ENCODE peak calls at places on chromosome 16, in six cellular contexts. One of them, this sample, is unnamed.

GRCh38 chr16:985237-985636 is 3.7 kb downstream of the SOX8 start:
- DNase-seq in foreskin fibroblast: no peak
- DNase-seq in heart right ventricle: no peak
- DNase-seq in iris pigment epithelial cell: no peak
- DNase-seq in posterior cingulate gyrus: no peak
- DNase-seq in H9: no peak
- DNase-seq in this sample: no peak

GRCh38 chr16:1183235-1183907 is 30.5 kb downstream of the CACNA1H start:
- DNase-seq in foreskin fibroblast: peak
- DNase-seq in heart right ventricle: peak
- DNase-seq in iris pigment epithelial cell: peak
- DNase-seq in posterior cingulate gyrus: peak
- DNase-seq in H9: no peak
- DNase-seq in this sample: peak

GRCh38 chr16:88826070-88826840 is 14.5 kb upstream of the APRT start:
- DNase-seq in foreskin fibroblast: no peak
- DNase-seq in heart right ventricle: no peak
- DNase-seq in iris pigment epithelial cell: no peak
- DNase-seq in posterior cingulate gyrus: no peak
- DNase-seq in H9: no peak
- DNase-seq in this sample: no peak

GRCh38 chr16:19704321-19705130 is 13.5 kb downstream of the KNOP1 start:
- DNase-seq in foreskin fibroblast: peak
- DNase-seq in heart right ventricle: no peak
- DNase-seq in iris pigment epithelial cell: peak
- DNase-seq in posterior cingulate gyrus: no peak
- DNase-seq in H9: no peak
- DNase-seq in this sample: peak

GRCh38 chr16:17831330-17831729 is 360.6 kb upstream of the XYLT1 start:
- DNase-seq in foreskin fibroblast: peak
- DNase-seq in heart right ventricle: no peak
- DNase-seq in iris pigment epithelial cell: no peak
- DNase-seq in posterior cingulate gyrus: no peak
- DNase-seq in H9: peak
- DNase-seq in this sample: no peak

GRCh38 chr16:397736-398332 is 835 bp downstream of the NME4 start:
- DNase-seq in foreskin fibroblast: peak
- DNase-seq in heart right ventricle: peak
- DNase-seq in iris pigment epithelial cell: peak
- DNase-seq in posterior cingulate gyrus: peak
- DNase-seq in H9: peak
- DNase-seq in this sample: peak

GRCh38 chr16:78584991-78585390 is 485.5 kb downstream of the WWOX start:
- DNase-seq in foreskin fibroblast: no peak
- DNase-seq in heart right ventricle: no peak
- DNase-seq in iris pigment epithelial cell: no peak
- DNase-seq in posterior cingulate gyrus: no peak
- DNase-seq in H9: no peak
- DNase-seq in this sample: no peak

GRCh38 chr16:30606004-30606403 is 4.2 kb downstream of the ZNF689 start:
- DNase-seq in foreskin fibroblast: no peak
- DNase-seq in heart right ventricle: no peak
- DNase-seq in iris pigment epithelial cell: no peak
- DNase-seq in posterior cingulate gyrus: no peak
- DNase-seq in H9: no peak
- DNase-seq in this sample: no peak

GRCh38 chr16:25443994-25444393 is 186.3 kb upstream of the ZKSCAN2 start:
- DNase-seq in foreskin fibroblast: no peak
- DNase-seq in heart right ventricle: no peak
- DNase-seq in iris pigment epithelial cell: no peak
- DNase-seq in posterior cingulate gyrus: no peak
- DNase-seq in H9: no peak
- DNase-seq in this sample: no peak

GRCh38 chr16:28309811-28310311 is 17.5 kb downstream of the SBK1 start:
- DNase-seq in foreskin fibroblast: no peak
- DNase-seq in heart right ventricle: peak
- DNase-seq in iris pigment epithelial cell: no peak
- DNase-seq in posterior cingulate gyrus: no peak
- DNase-seq in H9: no peak
- DNase-seq in this sample: no peak

GRCh38 chr16:52283581-52284375 is 263.2 kb downstream of the TOX3 start:
- DNase-seq in foreskin fibroblast: no peak
- DNase-seq in heart right ventricle: no peak
- DNase-seq in iris pigment epithelial cell: no peak
- DNase-seq in posterior cingulate gyrus: no peak
- DNase-seq in H9: no peak
- DNase-seq in this sample: no peak

GRCh38 chr16:5865231-5865630 is 767.6 kb upstream of the EEF2KMT start:
- DNase-seq in foreskin fibroblast: no peak
- DNase-seq in heart right ventricle: no peak
- DNase-seq in iris pigment epithelial cell: no peak
- DNase-seq in posterior cingulate gyrus: no peak
- DNase-seq in H9: no peak
- DNase-seq in this sample: no peak

GRCh38 chr16:68972720-68973119 is 129.4 kb downstream of the TANGO6 start:
- DNase-seq in foreskin fibroblast: peak
- DNase-seq in heart right ventricle: no peak
- DNase-seq in iris pigment epithelial cell: peak
- DNase-seq in posterior cingulate gyrus: no peak
- DNase-seq in H9: peak
- DNase-seq in this sample: no peak

GRCh38 chr16:85291302-85292148 is 179.3 kb upstream of the CIBAR2 start:
- DNase-seq in foreskin fibroblast: no peak
- DNase-seq in heart right ventricle: peak
- DNase-seq in iris pigment epithelial cell: no peak
- DNase-seq in posterior cingulate gyrus: peak
- DNase-seq in H9: no peak
- DNase-seq in this sample: peak

GRCh38 chr16:53282975-53283946 is 151.0 kb upstream of the RBL2 start:
- DNase-seq in foreskin fibroblast: no peak
- DNase-seq in heart right ventricle: no peak
- DNase-seq in iris pigment epithelial cell: peak
- DNase-seq in posterior cingulate gyrus: no peak
- DNase-seq in H9: no peak
- DNase-seq in this sample: peak

GRCh38 chr16:80910434-80910833 is 96.3 kb downstream of the CMC2 start:
- DNase-seq in foreskin fibroblast: no peak
- DNase-seq in heart right ventricle: no peak
- DNase-seq in iris pigment epithelial cell: no peak
- DNase-seq in posterior cingulate gyrus: no peak
- DNase-seq in H9: no peak
- DNase-seq in this sample: peak

GRCh38 chr16:85401917-85402766 is 211.0 kb upstream of the GSE1 start:
- DNase-seq in foreskin fibroblast: no peak
- DNase-seq in heart right ventricle: no peak
- DNase-seq in iris pigment epithelial cell: no peak
- DNase-seq in posterior cingulate gyrus: no peak
- DNase-seq in H9: no peak
- DNase-seq in this sample: no peak

GRCh38 chr16:67961551-67961957 is 6.9 kb downstream of the SLC12A4 start:
- DNase-seq in foreskin fibroblast: no peak
- DNase-seq in heart right ventricle: peak
- DNase-seq in iris pigment epithelial cell: no peak
- DNase-seq in posterior cingulate gyrus: no peak
- DNase-seq in H9: no peak
- DNase-seq in this sample: peak

GRCh38 chr16:2036200-2036966 is 9.7 kb downstream of the NHERF2 start:
- DNase-seq in foreskin fibroblast: no peak
- DNase-seq in heart right ventricle: no peak
- DNase-seq in iris pigment epithelial cell: no peak
- DNase-seq in posterior cingulate gyrus: no peak
- DNase-seq in H9: no peak
- DNase-seq in this sample: no peak

GRCh38 chr16:74724820-74725549 is 24.3 kb upstream of the MLKL start:
- DNase-seq in foreskin fibroblast: peak
- DNase-seq in heart right ventricle: no peak
- DNase-seq in iris pigment epithelial cell: peak
- DNase-seq in posterior cingulate gyrus: peak
- DNase-seq in H9: peak
- DNase-seq in this sample: peak

GRCh38 chr16:47774661-47775060 is 313.5 kb downstream of the PHKB start:
- DNase-seq in foreskin fibroblast: peak
- DNase-seq in heart right ventricle: no peak
- DNase-seq in iris pigment epithelial cell: peak
- DNase-seq in posterior cingulate gyrus: no peak
- DNase-seq in H9: peak
- DNase-seq in this sample: no peak

GRCh38 chr16:88703486-88704309 is 2.5 kb downstream of the RNF166 start:
- DNase-seq in foreskin fibroblast: no peak
- DNase-seq in heart right ventricle: peak
- DNase-seq in iris pigment epithelial cell: no peak
- DNase-seq in posterior cingulate gyrus: no peak
- DNase-seq in H9: no peak
- DNase-seq in this sample: no peak

GRCh38 chr16:12646490-12647274 is 157.0 kb downstream of the CPPED1 start:
- DNase-seq in foreskin fibroblast: peak
- DNase-seq in heart right ventricle: no peak
- DNase-seq in iris pigment epithelial cell: peak
- DNase-seq in posterior cingulate gyrus: no peak
- DNase-seq in H9: no peak
- DNase-seq in this sample: peak

GRCh38 chr16:4064950-4065352 is 51.3 kb downstream of the ADCY9 start:
- DNase-seq in foreskin fibroblast: no peak
- DNase-seq in heart right ventricle: no peak
- DNase-seq in iris pigment epithelial cell: no peak
- DNase-seq in posterior cingulate gyrus: no peak
- DNase-seq in H9: no peak
- DNase-seq in this sample: no peak

GRCh38 chr16:3698941-3699340 is 18.4 kb downstream of the TRAP1 start:
- DNase-seq in foreskin fibroblast: no peak
- DNase-seq in heart right ventricle: no peak
- DNase-seq in iris pigment epithelial cell: no peak
- DNase-seq in posterior cingulate gyrus: no peak
- DNase-seq in H9: no peak
- DNase-seq in this sample: no peak

GRCh38 chr16:12518238-12519004 is 285.3 kb downstream of the CPPED1 start:
- DNase-seq in foreskin fibroblast: no peak
- DNase-seq in heart right ventricle: no peak
- DNase-seq in iris pigment epithelial cell: no peak
- DNase-seq in posterior cingulate gyrus: no peak
- DNase-seq in H9: no peak
- DNase-seq in this sample: no peak

GRCh38 chr16:68999114-68999513 is 106.3 kb upstream of the HAS3 start:
- DNase-seq in foreskin fibroblast: no peak
- DNase-seq in heart right ventricle: no peak
- DNase-seq in iris pigment epithelial cell: no peak
- DNase-seq in posterior cingulate gyrus: no peak
- DNase-seq in H9: no peak
- DNase-seq in this sample: no peak

GRCh38 chr16:16027728-16028310 is 78.4 kb downstream of the ABCC1 start:
- DNase-seq in foreskin fibroblast: no peak
- DNase-seq in heart right ventricle: no peak
- DNase-seq in iris pigment epithelial cell: no peak
- DNase-seq in posterior cingulate gyrus: no peak
- DNase-seq in H9: no peak
- DNase-seq in this sample: no peak

GRCh38 chr16:1776672-1776955 is 3.7 kb upstream of the MRPS34 start:
- DNase-seq in foreskin fibroblast: no peak
- DNase-seq in heart right ventricle: no peak
- DNase-seq in iris pigment epithelial cell: no peak
- DNase-seq in posterior cingulate gyrus: no peak
- DNase-seq in H9: no peak
- DNase-seq in this sample: no peak

GRCh38 chr16:11705311-11705710 is 37.1 kb downstream of the SNN start:
- DNase-seq in foreskin fibroblast: no peak
- DNase-seq in heart right ventricle: no peak
- DNase-seq in iris pigment epithelial cell: no peak
- DNase-seq in posterior cingulate gyrus: no peak
- DNase-seq in H9: no peak
- DNase-seq in this sample: no peak

GRCh38 chr16:10862432-10862831 is 14.6 kb upstream of the CIITA start:
- DNase-seq in foreskin fibroblast: peak
- DNase-seq in heart right ventricle: no peak
- DNase-seq in iris pigment epithelial cell: peak
- DNase-seq in posterior cingulate gyrus: no peak
- DNase-seq in H9: no peak
- DNase-seq in this sample: peak

GRCh38 chr16:85221810-85222150 is 109.5 kb upstream of the CIBAR2 start:
- DNase-seq in foreskin fibroblast: no peak
- DNase-seq in heart right ventricle: no peak
- DNase-seq in iris pigment epithelial cell: no peak
- DNase-seq in posterior cingulate gyrus: no peak
- DNase-seq in H9: no peak
- DNase-seq in this sample: no peak

GRCh38 chr16:28317040-28317880 is 24.9 kb downstream of the SBK1 start:
- DNase-seq in foreskin fibroblast: peak
- DNase-seq in heart right ventricle: peak
- DNase-seq in iris pigment epithelial cell: peak
- DNase-seq in posterior cingulate gyrus: no peak
- DNase-seq in H9: peak
- DNase-seq in this sample: peak

GRCh38 chr16:19980866-19981265 is 92.8 kb downstream of the GPR139 start:
- DNase-seq in foreskin fibroblast: no peak
- DNase-seq in heart right ventricle: no peak
- DNase-seq in iris pigment epithelial cell: peak
- DNase-seq in posterior cingulate gyrus: no peak
- DNase-seq in H9: peak
- DNase-seq in this sample: peak

GRCh38 chr16:53913082-53913870 is 209.3 kb downstream of the FTO start:
- DNase-seq in foreskin fibroblast: peak
- DNase-seq in heart right ventricle: no peak
- DNase-seq in iris pigment epithelial cell: peak
- DNase-seq in posterior cingulate gyrus: no peak
- DNase-seq in H9: no peak
- DNase-seq in this sample: no peak

GRCh38 chr16:84559311-84559932 is 55.0 kb upstream of the MEAK7 start:
- DNase-seq in foreskin fibroblast: no peak
- DNase-seq in heart right ventricle: no peak
- DNase-seq in iris pigment epithelial cell: no peak
- DNase-seq in posterior cingulate gyrus: no peak
- DNase-seq in H9: peak
- DNase-seq in this sample: no peak

GRCh38 chr16:49563666-49564065 is 190.1 kb downstream of the C16orf78 start:
- DNase-seq in foreskin fibroblast: no peak
- DNase-seq in heart right ventricle: no peak
- DNase-seq in iris pigment epithelial cell: peak
- DNase-seq in posterior cingulate gyrus: no peak
- DNase-seq in H9: no peak
- DNase-seq in this sample: no peak

GRCh38 chr16:11655655-11656054 is 12.6 kb upstream of the SNN start:
- DNase-seq in foreskin fibroblast: no peak
- DNase-seq in heart right ventricle: no peak
- DNase-seq in iris pigment epithelial cell: no peak
- DNase-seq in posterior cingulate gyrus: no peak
- DNase-seq in H9: no peak
- DNase-seq in this sample: no peak

GRCh38 chr16:4202615-4203014 is 39.3 kb downstream of the SRL start:
- DNase-seq in foreskin fibroblast: no peak
- DNase-seq in heart right ventricle: no peak
- DNase-seq in iris pigment epithelial cell: no peak
- DNase-seq in posterior cingulate gyrus: no peak
- DNase-seq in H9: no peak
- DNase-seq in this sample: no peak